ENCODE peak calls at places on chromosomes 5 and 9, in ten cellular contexts. One of them, this sample, is unnamed.

GRCh38 chr5:179118756-179119414 is 58.7 kb downstream of the ZNF354C start:
- DNase-seq in H9: no peak
- DNase-seq in amniotic epithelial cell: no peak
- DNase-seq in esophagus squamous epithelium: no peak
- DNase-seq in KG1: no peak
- DNase-seq in choroid plexus epithelial cell: no peak
- DNase-seq in NCI-H2081: no peak
- DNase-seq in cardiac muscle cell: no peak
- DNase-seq in lower leg skin: peak; percentile 26
- DNase-seq in fibroblast of gingiva: no peak
- DNase-seq in this sample: no peak

GRCh38 chr9:15104826-15105420 is 194.7 kb upstream of the FREM1 start:
- DNase-seq in H9: peak; percentile 41
- DNase-seq in amniotic epithelial cell: peak; percentile 37
- DNase-seq in esophagus squamous epithelium: no peak
- DNase-seq in KG1: no peak
- DNase-seq in choroid plexus epithelial cell: peak; percentile 65
- DNase-seq in NCI-H2081: peak; percentile 58
- DNase-seq in cardiac muscle cell: peak; percentile 66
- DNase-seq in lower leg skin: no peak
- DNase-seq in fibroblast of gingiva: peak; percentile 9
- DNase-seq in this sample: peak; percentile 4

GRCh38 chr5:64180661-64181343 is 15.2 kb downstream of the RNF180 start:
- DNase-seq in H9: no peak
- DNase-seq in amniotic epithelial cell: no peak
- DNase-seq in esophagus squamous epithelium: no peak
- DNase-seq in KG1: no peak
- DNase-seq in choroid plexus epithelial cell: no peak
- DNase-seq in NCI-H2081: no peak
- DNase-seq in cardiac muscle cell: no peak
- DNase-seq in lower leg skin: no peak
- DNase-seq in fibroblast of gingiva: no peak
- DNase-seq in this sample: no peak

GRCh38 chr9:90020277-90020871 is 415.6 kb downstream of the GADD45G start:
- DNase-seq in H9: no peak
- DNase-seq in amniotic epithelial cell: no peak
- DNase-seq in esophagus squamous epithelium: no peak
- DNase-seq in KG1: no peak
- DNase-seq in choroid plexus epithelial cell: no peak
- DNase-seq in NCI-H2081: no peak
- DNase-seq in cardiac muscle cell: no peak
- DNase-seq in lower leg skin: no peak
- DNase-seq in fibroblast of gingiva: no peak
- DNase-seq in this sample: no peak

GRCh38 chr5:39178171-39178570 is 41.2 kb downstream of the FYB1 start:
- DNase-seq in H9: no peak
- DNase-seq in amniotic epithelial cell: peak; percentile 54
- DNase-seq in esophagus squamous epithelium: no peak
- DNase-seq in KG1: no peak
- DNase-seq in choroid plexus epithelial cell: peak; percentile 46
- DNase-seq in NCI-H2081: no peak
- DNase-seq in cardiac muscle cell: no peak
- DNase-seq in lower leg skin: no peak
- DNase-seq in fibroblast of gingiva: no peak
- DNase-seq in this sample: no peak

GRCh38 chr5:59840200-59840601 is 53.3 kb downstream of the PDE4D start:
- DNase-seq in H9: no peak
- DNase-seq in amniotic epithelial cell: peak; percentile 87
- DNase-seq in esophagus squamous epithelium: no peak
- DNase-seq in KG1: no peak
- DNase-seq in choroid plexus epithelial cell: peak; percentile 69
- DNase-seq in NCI-H2081: no peak
- DNase-seq in cardiac muscle cell: no peak
- DNase-seq in lower leg skin: no peak
- DNase-seq in fibroblast of gingiva: no peak
- DNase-seq in this sample: no peak

GRCh38 chr9:134502261-134503211 is 139.1 kb upstream of the COL5A1 start:
- DNase-seq in H9: no peak
- DNase-seq in amniotic epithelial cell: peak; percentile 99
- DNase-seq in esophagus squamous epithelium: no peak
- DNase-seq in KG1: no peak
- DNase-seq in choroid plexus epithelial cell: peak; percentile 98
- DNase-seq in NCI-H2081: no peak
- DNase-seq in cardiac muscle cell: peak; percentile 7
- DNase-seq in lower leg skin: peak; percentile 90
- DNase-seq in fibroblast of gingiva: peak; percentile 98
- DNase-seq in this sample: no peak

GRCh38 chr9:137809038-137809630 is 68.4 kb upstream of the CACNA1B start:
- DNase-seq in H9: no peak
- DNase-seq in amniotic epithelial cell: no peak
- DNase-seq in esophagus squamous epithelium: no peak
- DNase-seq in KG1: no peak
- DNase-seq in choroid plexus epithelial cell: no peak
- DNase-seq in NCI-H2081: no peak
- DNase-seq in cardiac muscle cell: no peak
- DNase-seq in lower leg skin: no peak
- DNase-seq in fibroblast of gingiva: no peak
- DNase-seq in this sample: no peak

GRCh38 chr5:140372971-140373487 is 13.0 kb downstream of the SLC4A9 start:
- DNase-seq in H9: peak; percentile 90
- DNase-seq in amniotic epithelial cell: peak; percentile 67
- DNase-seq in esophagus squamous epithelium: no peak
- DNase-seq in KG1: peak; percentile 1
- DNase-seq in choroid plexus epithelial cell: peak; percentile 74
- DNase-seq in NCI-H2081: peak; percentile 75
- DNase-seq in cardiac muscle cell: peak; percentile 74
- DNase-seq in lower leg skin: peak; percentile 93
- DNase-seq in fibroblast of gingiva: peak; percentile 69
- DNase-seq in this sample: peak; percentile 61

GRCh38 chr5:127884416-127884815 is 181.2 kb downstream of the CCDC192 start:
- DNase-seq in H9: no peak
- DNase-seq in amniotic epithelial cell: no peak
- DNase-seq in esophagus squamous epithelium: no peak
- DNase-seq in KG1: no peak
- DNase-seq in choroid plexus epithelial cell: no peak
- DNase-seq in NCI-H2081: no peak
- DNase-seq in cardiac muscle cell: no peak
- DNase-seq in lower leg skin: no peak
- DNase-seq in fibroblast of gingiva: no peak
- DNase-seq in this sample: no peak

GRCh38 chr9:121720311-121720991 is 69.0 kb downstream of the DAB2IP start:
- DNase-seq in H9: no peak
- DNase-seq in amniotic epithelial cell: no peak
- DNase-seq in esophagus squamous epithelium: no peak
- DNase-seq in KG1: no peak
- DNase-seq in choroid plexus epithelial cell: no peak
- DNase-seq in NCI-H2081: no peak
- DNase-seq in cardiac muscle cell: no peak
- DNase-seq in lower leg skin: no peak
- DNase-seq in fibroblast of gingiva: no peak
- DNase-seq in this sample: no peak

GRCh38 chr9:134287591-134288518 is 38.4 kb upstream of the RXRA start:
- DNase-seq in H9: no peak
- DNase-seq in amniotic epithelial cell: peak; percentile 22
- DNase-seq in esophagus squamous epithelium: no peak
- DNase-seq in KG1: no peak
- DNase-seq in choroid plexus epithelial cell: no peak
- DNase-seq in NCI-H2081: no peak
- DNase-seq in cardiac muscle cell: no peak
- DNase-seq in lower leg skin: no peak
- DNase-seq in fibroblast of gingiva: no peak
- DNase-seq in this sample: no peak

GRCh38 chr5:58773744-58774441 is 191.0 kb downstream of the RAB3C start:
- DNase-seq in H9: no peak
- DNase-seq in amniotic epithelial cell: no peak
- DNase-seq in esophagus squamous epithelium: no peak
- DNase-seq in KG1: no peak
- DNase-seq in choroid plexus epithelial cell: no peak
- DNase-seq in NCI-H2081: peak; percentile 55
- DNase-seq in cardiac muscle cell: no peak
- DNase-seq in lower leg skin: no peak
- DNase-seq in fibroblast of gingiva: no peak
- DNase-seq in this sample: peak; percentile 42

GRCh38 chr5:172123269-172123692 is 64.7 kb downstream of the STK10 start:
- DNase-seq in H9: peak; percentile 57
- DNase-seq in amniotic epithelial cell: peak; percentile 63
- DNase-seq in esophagus squamous epithelium: no peak
- DNase-seq in KG1: no peak
- DNase-seq in choroid plexus epithelial cell: peak; percentile 83
- DNase-seq in NCI-H2081: peak; percentile 25
- DNase-seq in cardiac muscle cell: peak; percentile 40
- DNase-seq in lower leg skin: peak; percentile 94
- DNase-seq in fibroblast of gingiva: peak; percentile 72
- DNase-seq in this sample: peak; percentile 63

GRCh38 chr9:126291925-126292324 is 34.7 kb upstream of the MVB12B start:
- DNase-seq in H9: no peak
- DNase-seq in amniotic epithelial cell: no peak
- DNase-seq in esophagus squamous epithelium: no peak
- DNase-seq in KG1: no peak
- DNase-seq in choroid plexus epithelial cell: no peak
- DNase-seq in NCI-H2081: no peak
- DNase-seq in cardiac muscle cell: no peak
- DNase-seq in lower leg skin: peak; percentile 49
- DNase-seq in fibroblast of gingiva: no peak
- DNase-seq in this sample: no peak

GRCh38 chr9:12155731-12156130 is 537.5 kb upstream of the TYRP1 start:
- DNase-seq in H9: no peak
- DNase-seq in amniotic epithelial cell: no peak
- DNase-seq in esophagus squamous epithelium: no peak
- DNase-seq in KG1: no peak
- DNase-seq in choroid plexus epithelial cell: no peak
- DNase-seq in NCI-H2081: no peak
- DNase-seq in cardiac muscle cell: no peak
- DNase-seq in lower leg skin: no peak
- DNase-seq in fibroblast of gingiva: no peak
- DNase-seq in this sample: no peak

GRCh38 chr5:116475232-116475828 is 99.3 kb downstream of the SEMA6A start:
- DNase-seq in H9: no peak
- DNase-seq in amniotic epithelial cell: no peak
- DNase-seq in esophagus squamous epithelium: no peak
- DNase-seq in KG1: no peak
- DNase-seq in choroid plexus epithelial cell: no peak
- DNase-seq in NCI-H2081: no peak
- DNase-seq in cardiac muscle cell: no peak
- DNase-seq in lower leg skin: no peak
- DNase-seq in fibroblast of gingiva: no peak
- DNase-seq in this sample: no peak

GRCh38 chr5:45697211-45697610 is 1.0 kb upstream of the HCN1 start:
- DNase-seq in H9: no peak
- DNase-seq in amniotic epithelial cell: no peak
- DNase-seq in esophagus squamous epithelium: no peak
- DNase-seq in KG1: no peak
- DNase-seq in choroid plexus epithelial cell: no peak
- DNase-seq in NCI-H2081: no peak
- DNase-seq in cardiac muscle cell: no peak
- DNase-seq in lower leg skin: no peak
- DNase-seq in fibroblast of gingiva: no peak
- DNase-seq in this sample: no peak

GRCh38 chr9:109815366-109815947 is 35.5 kb downstream of the PALM2AKAP2 start:
- DNase-seq in H9: no peak
- DNase-seq in amniotic epithelial cell: peak; percentile 37
- DNase-seq in esophagus squamous epithelium: no peak
- DNase-seq in KG1: no peak
- DNase-seq in choroid plexus epithelial cell: peak; percentile 23
- DNase-seq in NCI-H2081: no peak
- DNase-seq in cardiac muscle cell: no peak
- DNase-seq in lower leg skin: no peak
- DNase-seq in fibroblast of gingiva: no peak
- DNase-seq in this sample: no peak

GRCh38 chr5:78908173-78908901 is 76.8 kb downstream of the ARSB start:
- DNase-seq in H9: peak; percentile 73
- DNase-seq in amniotic epithelial cell: peak; percentile 46
- DNase-seq in esophagus squamous epithelium: no peak
- DNase-seq in KG1: no peak
- DNase-seq in choroid plexus epithelial cell: peak; percentile 66
- DNase-seq in NCI-H2081: no peak
- DNase-seq in cardiac muscle cell: peak; percentile 80
- DNase-seq in lower leg skin: no peak
- DNase-seq in fibroblast of gingiva: peak; percentile 65
- DNase-seq in this sample: peak; percentile 56

GRCh38 chr5:134948929-134949328 is 18.8 kb upstream of the CATSPER3 start:
- DNase-seq in H9: no peak
- DNase-seq in amniotic epithelial cell: peak; percentile 37
- DNase-seq in esophagus squamous epithelium: no peak
- DNase-seq in KG1: no peak
- DNase-seq in choroid plexus epithelial cell: peak; percentile 23
- DNase-seq in NCI-H2081: no peak
- DNase-seq in cardiac muscle cell: no peak
- DNase-seq in lower leg skin: no peak
- DNase-seq in fibroblast of gingiva: peak; percentile 15
- DNase-seq in this sample: no peak

GRCh38 chr9:114370251-114370984 is 17.4 kb downstream of the AKNA start:
- DNase-seq in H9: peak; percentile 74
- DNase-seq in amniotic epithelial cell: no peak
- DNase-seq in esophagus squamous epithelium: no peak
- DNase-seq in KG1: no peak
- DNase-seq in choroid plexus epithelial cell: no peak
- DNase-seq in NCI-H2081: no peak
- DNase-seq in cardiac muscle cell: no peak
- DNase-seq in lower leg skin: no peak
- DNase-seq in fibroblast of gingiva: no peak
- DNase-seq in this sample: no peak

GRCh38 chr5:96855041-96855872 is 21.0 kb upstream of the ERAP2 start:
- DNase-seq in H9: no peak
- DNase-seq in amniotic epithelial cell: peak; percentile 35
- DNase-seq in esophagus squamous epithelium: no peak
- DNase-seq in KG1: no peak
- DNase-seq in choroid plexus epithelial cell: peak; percentile 56
- DNase-seq in NCI-H2081: no peak
- DNase-seq in cardiac muscle cell: no peak
- DNase-seq in lower leg skin: no peak
- DNase-seq in fibroblast of gingiva: peak; percentile 91
- DNase-seq in this sample: no peak

GRCh38 chr5:58346001-58346400 is 113.9 kb downstream of the PLK2 start:
- DNase-seq in H9: no peak
- DNase-seq in amniotic epithelial cell: peak; percentile 1
- DNase-seq in esophagus squamous epithelium: no peak
- DNase-seq in KG1: no peak
- DNase-seq in choroid plexus epithelial cell: peak; percentile 27
- DNase-seq in NCI-H2081: no peak
- DNase-seq in cardiac muscle cell: no peak
- DNase-seq in lower leg skin: no peak
- DNase-seq in fibroblast of gingiva: no peak
- DNase-seq in this sample: no peak

GRCh38 chr5:43215073-43215631 is 23.1 kb downstream of the NIM1K start:
- DNase-seq in H9: no peak
- DNase-seq in amniotic epithelial cell: peak; percentile 19
- DNase-seq in esophagus squamous epithelium: no peak
- DNase-seq in KG1: no peak
- DNase-seq in choroid plexus epithelial cell: peak; percentile 58
- DNase-seq in NCI-H2081: no peak
- DNase-seq in cardiac muscle cell: no peak
- DNase-seq in lower leg skin: no peak
- DNase-seq in fibroblast of gingiva: peak; percentile 45
- DNase-seq in this sample: no peak

GRCh38 chr9:136439550-136440408 is at the start of gene INPP5E:
- DNase-seq in H9: peak; percentile 86
- DNase-seq in amniotic epithelial cell: peak; percentile 48
- DNase-seq in esophagus squamous epithelium: no peak
- DNase-seq in KG1: peak; percentile 26
- DNase-seq in choroid plexus epithelial cell: peak; percentile 69
- DNase-seq in NCI-H2081: peak; percentile 68
- DNase-seq in cardiac muscle cell: peak; percentile 82
- DNase-seq in lower leg skin: peak; percentile 93
- DNase-seq in fibroblast of gingiva: peak; percentile 75
- DNase-seq in this sample: peak; percentile 55

GRCh38 chr9:134099123-134099761 is 31.4 kb upstream of the BRD3 start:
- DNase-seq in H9: peak; percentile 71
- DNase-seq in amniotic epithelial cell: peak; percentile 31
- DNase-seq in esophagus squamous epithelium: no peak
- DNase-seq in KG1: peak; percentile 48
- DNase-seq in choroid plexus epithelial cell: peak; percentile 55
- DNase-seq in NCI-H2081: peak; percentile 35
- DNase-seq in cardiac muscle cell: peak; percentile 17
- DNase-seq in lower leg skin: peak; percentile 70
- DNase-seq in fibroblast of gingiva: no peak
- DNase-seq in this sample: no peak

GRCh38 chr5:87127956-87128687 is 139.6 kb upstream of the RASA1 start:
- DNase-seq in H9: no peak
- DNase-seq in amniotic epithelial cell: no peak
- DNase-seq in esophagus squamous epithelium: no peak
- DNase-seq in KG1: no peak
- DNase-seq in choroid plexus epithelial cell: peak; percentile 43
- DNase-seq in NCI-H2081: no peak
- DNase-seq in cardiac muscle cell: no peak
- DNase-seq in lower leg skin: no peak
- DNase-seq in fibroblast of gingiva: no peak
- DNase-seq in this sample: no peak